ENCODE peak calls at places on chromosomes 7 and 10, in eight cellular contexts. U, M, I, W, E, N, V and A are unnamed samples.

GRCh38 chr10:114401195-114401741 is 3.0 kb downstream of the AFAP1L2 start:
- DNase-seq in I (no peak), N (peak), E (no peak), V (peak), U (peak), M (peak), W (peak), A (peak)

GRCh38 chr7:159113056-159113455 is 31.6 kb downstream of the VIPR2 start:
- DNase-seq in M (no peak), N (no peak), W (no peak), E (no peak), V (no peak), U (no peak), I (no peak), A (no peak)

GRCh38 chr7:23918856-23919255 is 208.8 kb downstream of the STK31 start:
- DNase-seq in E (no peak), U (peak), M (no peak), W (no peak), V (peak), N (peak), I (no peak), A (peak)

GRCh38 chr7:15684834-15685233 is 1.6 kb downstream of the MEOX2 start:
- DNase-seq in N (no peak), V (peak), E (no peak), W (no peak), M (no peak), U (no peak), I (no peak), A (no peak)

GRCh38 chr7:111424768-111425167 is 137.5 kb downstream of the IMMP2L start:
- DNase-seq in I (no peak), V (peak), E (no peak), W (peak), N (no peak), U (peak), M (no peak), A (peak)

GRCh38 chr10:59303018-59303417 is 59.3 kb downstream of the FAM13C start:
- DNase-seq in W (no peak), M (no peak), I (no peak), V (peak), N (no peak), U (peak), E (no peak), A (no peak)

GRCh38 chr7:85396676-85397075 is 209.8 kb upstream of the SEMA3D start:
- DNase-seq in N (no peak), V (no peak), E (no peak), U (no peak), I (no peak), W (no peak), M (no peak), A (no peak)

GRCh38 chr10:8665322-8665721 is 610.8 kb downstream of the GATA3 start:
- DNase-seq in N (no peak), W (no peak), U (no peak), I (no peak), V (no peak), E (no peak), M (no peak), A (no peak)

GRCh38 chr10:102043456-102043855 is 12.5 kb downstream of the ARMH3 start:
- DNase-seq in V (no peak), W (no peak), N (no peak), M (no peak), U (no peak), E (no peak), I (no peak), A (no peak)

GRCh38 chr10:72322030-72322279 is 32.8 kb downstream of the DNAJB12 start:
- DNase-seq in W (no peak), M (no peak), E (no peak), N (no peak), I (no peak), U (no peak), V (no peak), A (no peak)

GRCh38 chr7:1516586-1517251 is 12.5 kb upstream of the INTS1 start:
- DNase-seq in E (no peak), N (no peak), I (no peak), U (no peak), W (no peak), V (no peak), M (no peak), A (no peak)

GRCh38 chr10:110163192-110163773 is 44.1 kb upstream of the MXI1 start:
- DNase-seq in V (no peak), U (no peak), M (no peak), I (no peak), E (no peak), W (no peak), N (no peak), A (no peak)

GRCh38 chr10:1638889-1639418 is 98.4 kb downstream of the ADARB2 start:
- DNase-seq in E (no peak), W (no peak), I (no peak), M (peak), N (peak), V (no peak), U (no peak), A (no peak)

GRCh38 chr10:35822316-35822715 is 180.2 kb upstream of the FZD8 start:
- DNase-seq in W (peak), V (peak), I (no peak), N (peak), M (peak), U (peak), E (peak), A (peak)

GRCh38 chr10:103487396-103487708 is 6.2 kb upstream of the NEURL1 start:
- DNase-seq in U (no peak), V (no peak), M (no peak), W (no peak), N (no peak), I (no peak), E (no peak), A (no peak)

GRCh38 chr7:90824386-90825307 is 228.5 kb downstream of the CDK14 start:
- DNase-seq in U (peak), E (no peak), N (peak), I (no peak), W (peak), M (no peak), V (peak), A (peak)

GRCh38 chr7:8724080-8724718 is 290.8 kb downstream of the NXPH1 start:
- DNase-seq in E (no peak), I (no peak), N (no peak), V (no peak), M (no peak), U (no peak), W (peak), A (peak)

GRCh38 chr7:34091330-34091917 is 186.1 kb downstream of the BMPER start:
- DNase-seq in V (peak), N (no peak), U (peak), E (no peak), I (no peak), M (no peak), W (peak), A (peak)

GRCh38 chr7:11188529-11189310 is 215.0 kb downstream of the PHF14 start:
- DNase-seq in E (no peak), I (no peak), U (no peak), M (no peak), N (no peak), W (no peak), V (no peak), A (no peak)

GRCh38 chr10:125093199-125093841 is 67.0 kb downstream of the CTBP2 start:
- DNase-seq in W (peak), V (peak), E (peak), U (peak), N (no peak), M (peak), I (no peak), A (peak)

GRCh38 chr7:55189878-55190436 is 171.1 kb downstream of the EGFR start:
- DNase-seq in M (no peak), W (no peak), E (no peak), I (no peak), V (no peak), U (no peak), N (no peak), A (no peak)

GRCh38 chr10:47438857-47439474 is 44.9 kb downstream of the ANXA8 start:
- DNase-seq in M (peak), I (no peak), E (peak), N (peak), W (peak), V (peak), U (peak), A (peak)

GRCh38 chr10:114626841-114627240 is 31.2 kb downstream of the ABLIM1 start:
- DNase-seq in W (no peak), N (no peak), V (no peak), U (no peak), I (no peak), E (no peak), M (no peak), A (no peak)

GRCh38 chr7:135801045-135801693 is 52.6 kb upstream of the FAM180A start:
- DNase-seq in E (no peak), W (peak), U (peak), I (peak), N (peak), V (peak), M (no peak), A (peak)

GRCh38 chr7:69912846-69913245 is 314.6 kb downstream of the AUTS2 start:
- DNase-seq in W (no peak), N (no peak), E (no peak), I (no peak), M (no peak), U (no peak), V (no peak), A (peak)

GRCh38 chr10:13842119-13842518 is 255.4 kb downstream of the PRPF18 start:
- DNase-seq in V (no peak), I (no peak), N (no peak), U (no peak), W (no peak), M (no peak), E (no peak), A (no peak)

GRCh38 chr10:119316729-119317097 is 109.3 kb downstream of the GRK5 start:
- DNase-seq in W (peak), U (peak), V (peak), I (no peak), N (no peak), E (no peak), M (no peak), A (peak)
- H3K4me3 ChIP-seq in W (no peak), U (no peak), V (no peak), I (no peak), N (no peak), E (no peak), M (no peak), A (no peak)

GRCh38 chr10:69317175-69318086 is 39.1 kb downstream of the HK1 start:
- DNase-seq in N (no peak), W (no peak), U (no peak), E (no peak), V (no peak), M (no peak), I (no peak), A (no peak)

GRCh38 chr10:69318997-69319727 is 40.9 kb downstream of the HK1 start:
- DNase-seq in V (peak), M (peak), E (peak), N (no peak), W (peak), I (peak), U (peak), A (peak)

GRCh38 chr10:69316313-69317059 is 38.2 kb downstream of the HK1 start:
- DNase-seq in M (no peak), I (no peak), E (no peak), N (no peak), U (peak), W (peak), V (peak), A (peak)

GRCh38 chr10:69319911-69320316 is 41.6 kb downstream of the HK1 start:
- DNase-seq in U (no peak), N (no peak), M (no peak), V (no peak), E (no peak), I (no peak), W (no peak), A (no peak)

DNA sequence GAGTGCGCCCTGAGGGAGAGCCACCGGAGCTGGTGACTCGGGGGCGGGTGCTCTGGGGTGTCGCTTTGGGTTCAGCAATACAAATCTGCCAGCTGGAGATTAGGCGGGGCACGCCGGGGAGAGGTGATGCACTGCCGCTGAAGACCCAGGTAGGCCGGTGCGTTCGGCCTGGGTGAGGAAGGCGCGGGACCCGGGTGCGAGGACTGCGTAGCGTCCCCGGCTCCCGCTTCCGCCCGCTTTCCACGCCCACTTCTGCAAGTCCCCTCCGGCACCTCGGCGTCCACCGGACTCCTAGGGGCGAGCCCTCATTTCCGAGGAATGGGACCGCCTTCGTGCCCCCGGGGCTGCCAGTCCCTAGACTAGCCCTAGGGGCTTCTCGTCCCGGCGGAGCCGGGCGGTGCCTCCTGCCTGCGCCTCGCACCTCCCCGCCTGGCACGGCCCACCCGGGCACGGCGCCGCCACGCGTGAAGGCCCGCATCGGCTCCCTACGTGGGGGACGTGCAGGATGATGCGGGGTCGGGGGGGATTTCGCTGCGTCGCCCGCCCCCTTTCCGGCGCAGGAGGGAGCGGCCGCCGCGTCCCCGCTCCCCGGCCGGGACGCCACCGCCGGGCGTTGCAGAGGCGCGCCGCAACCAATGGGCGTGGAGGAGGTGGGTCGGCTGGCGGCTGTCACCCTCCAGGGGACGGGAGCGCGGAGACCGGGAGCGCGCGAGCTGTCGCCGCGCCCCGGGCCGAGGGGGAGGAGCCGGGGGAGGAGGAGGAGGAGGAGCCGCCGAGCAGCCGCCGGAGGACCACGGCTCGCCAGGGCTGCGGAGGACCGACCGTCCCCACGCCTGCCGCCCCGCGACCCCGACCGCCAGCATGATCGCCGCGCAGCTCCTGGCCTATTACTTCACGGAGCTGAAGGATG is 40.0 kb downstream of the HK1 start:
- DNase-seq in E (peak), M (peak), I (peak), N (no peak), U (peak), V (peak), W (peak), A (peak)
- TF ChIP-seq CTCF in E (no peak), M (peak), I (no peak), N (no peak), U (no peak), V (no peak), W (no peak), A (no peak)

DNA sequence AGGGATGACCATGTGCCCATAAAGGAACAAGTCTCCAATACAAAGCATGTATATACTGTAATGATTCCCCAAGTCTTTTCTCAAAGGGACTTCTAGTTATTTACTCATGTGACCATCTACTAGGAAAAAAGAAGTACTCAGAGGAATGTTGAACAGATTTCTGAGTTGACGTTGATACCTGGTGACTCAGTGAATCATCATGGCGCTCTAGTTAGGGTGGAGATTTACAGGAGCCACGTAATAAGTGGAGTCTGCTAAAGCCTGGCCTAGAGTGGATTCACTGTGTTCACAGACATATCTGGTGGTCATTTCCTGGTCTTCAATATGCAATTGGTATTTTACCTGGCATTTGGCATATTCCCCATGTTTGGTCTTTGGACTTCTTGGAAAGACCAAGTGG is 302.2 kb upstream of the CACNA2D1 start:
- DNase-seq in N (no peak), E (no peak), M (no peak), I (no peak), U (no peak), W (no peak), V (no peak), A (no peak)
- H3K4me3 ChIP-seq in N (no peak), E (no peak), M (no peak), I (no peak), U (no peak), W (no peak), V (no peak), A (no peak)

GRCh38 chr7:78542551-78542950 is 744.0 kb downstream of the PHTF2 start:
- DNase-seq in E (no peak), N (no peak), M (no peak), U (no peak), V (no peak), W (no peak), I (no peak), A (no peak)

GRCh38 chr7:78542981-78543380 is 744.4 kb downstream of the PHTF2 start:
- DNase-seq in W (no peak), N (no peak), I (no peak), E (no peak), M (no peak), V (no peak), U (no peak), A (no peak)

GRCh38 chr7:78535655-78536054 is 737.1 kb downstream of the PHTF2 start:
- DNase-seq in N (no peak), M (no peak), E (no peak), I (no peak), W (no peak), V (no peak), U (no peak), A (no peak)

GRCh38 chr7:78543976-78544375 is 745.4 kb downstream of the PHTF2 start:
- DNase-seq in U (no peak), W (no peak), V (no peak), M (no peak), N (no peak), I (no peak), E (no peak), A (no peak)

GRCh38 chr7:78539825-78540224 is 741.3 kb downstream of the PHTF2 start:
- DNase-seq in W (no peak), N (no peak), I (no peak), M (no peak), U (no peak), E (no peak), V (no peak), A (no peak)
- TF ChIP-seq CTCF in W (no peak), N (no peak), I (no peak), M (no peak), U (no peak), E (no peak), V (no peak), A (no peak)

GRCh38 chr10:89158446-89158845 is 48.7 kb downstream of the CH25H start:
- DNase-seq in W (no peak), U (peak), I (no peak), N (peak), E (no peak), M (no peak), V (no peak), A (no peak)
- H3K4me3 ChIP-seq in W (no peak), U (no peak), I (no peak), N (no peak), E (no peak), M (no peak), V (no peak), A (no peak)

GRCh38 chr7:142321391-142321790 is 63.5 kb upstream of the PRSS58 start:
- DNase-seq in U (no peak), E (no peak), I (no peak), N (no peak), W (no peak), M (no peak), V (no peak), A (no peak)
- TF ChIP-seq CTCF in U (no peak), E (no peak), I (no peak), N (no peak), W (no peak), M (no peak), V (no peak), A (no peak)

DNA sequence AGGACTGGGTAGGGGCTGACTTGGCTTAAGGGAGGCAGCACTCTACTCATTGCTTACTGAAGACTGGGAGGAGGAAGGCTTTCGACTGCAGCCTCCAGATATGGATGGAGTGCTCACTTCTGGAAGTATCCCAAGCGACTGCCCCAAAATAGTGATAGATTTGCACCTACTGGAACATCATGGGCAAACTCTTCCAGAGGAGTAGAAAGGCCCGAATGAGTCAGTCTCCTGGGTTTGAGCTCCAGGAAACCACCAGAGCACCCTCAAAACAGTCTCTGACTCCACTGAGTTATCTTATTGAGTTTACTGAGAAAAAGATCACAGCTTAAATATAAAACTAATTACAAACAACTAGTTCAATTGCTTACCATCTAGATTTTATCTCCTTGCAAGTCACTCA is 37.2 kb upstream of the PDLIM1 start:
- DNase-seq in I (no peak), E (no peak), N (no peak), M (no peak), V (no peak), U (no peak), W (no peak), A (no peak)
- H3K4me3 ChIP-seq in I (no peak), E (no peak), N (no peak), M (no peak), V (no peak), U (no peak), W (no peak), A (no peak)

GRCh38 chr7:100545636-100546128 is 6.7 kb downstream of the AGFG2 start:
- DNase-seq in V (peak), M (peak), W (peak), E (no peak), I (no peak), N (peak), U (peak), A (peak)
- TF ChIP-seq CTCF in V (peak), M (no peak), W (peak), E (peak), I (no peak), N (peak), U (peak), A (peak)

DNA sequence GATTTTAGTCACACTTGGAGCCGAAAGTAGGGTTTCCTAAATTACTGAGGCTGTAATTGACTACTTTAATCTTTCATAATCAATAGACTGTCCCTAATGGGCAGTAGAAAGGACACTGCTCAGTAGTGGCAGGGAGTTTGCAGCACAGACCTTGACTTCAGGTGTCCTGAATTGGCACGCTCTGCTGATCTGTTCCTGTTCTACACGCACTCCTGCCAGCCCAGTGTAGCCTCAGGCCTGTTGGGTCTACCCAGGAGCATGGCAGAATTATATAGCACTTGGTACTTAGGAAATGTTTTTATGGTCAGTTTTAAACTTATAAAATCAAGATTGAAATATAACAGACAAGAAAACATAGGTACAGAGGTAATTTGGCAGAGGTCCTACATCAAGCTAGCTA is 9.0 kb downstream of the EIF4H start:
- DNase-seq in I (no peak), U (no peak), M (no peak), E (no peak), N (no peak), W (no peak), V (no peak), A (no peak)
- H3K4me3 ChIP-seq in I (no peak), U (no peak), M (no peak), E (no peak), N (no peak), W (no peak), V (no peak), A (no peak)

DNA sequence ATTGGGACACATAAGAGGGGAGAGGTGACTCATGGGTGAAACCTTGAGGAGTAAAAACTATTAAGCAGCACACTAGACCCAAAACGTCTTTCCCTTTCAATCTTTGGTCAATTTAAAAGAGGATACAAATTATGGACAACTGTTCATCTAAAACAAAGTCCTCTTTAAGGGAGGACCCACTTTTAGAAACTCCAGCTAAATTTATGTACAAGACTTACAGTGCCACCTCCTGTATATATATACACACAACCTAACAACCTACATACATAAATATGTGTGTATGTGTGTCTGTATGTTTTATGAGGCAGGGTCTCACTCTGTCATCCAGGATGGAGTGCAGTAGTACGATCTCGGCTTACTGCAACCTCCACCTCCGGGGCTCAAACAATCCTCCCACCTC is 18.1 kb upstream of the ZC3HAV1 start:
- DNase-seq in M (no peak), U (peak), N (no peak), I (no peak), V (peak), W (no peak), E (no peak), A (peak)
- TF ChIP-seq CTCF in M (no peak), U (peak), N (no peak), I (peak), V (no peak), W (no peak), E (no peak), A (no peak)